ENCODE peak calls at places on chromosome 20, in seven cellular contexts. K, E, Y, G, D, R and Z are unnamed samples.

GRCh38 chr20:60010689-60011417 is 52.6 kb downstream of the CDH26 start:
- DNase-seq in K (peak), R (no peak), D (no peak), G (no peak), Y (no peak), E (no peak), Z (no peak)

GRCh38 chr20:24580006-24580405 is 110.6 kb downstream of the SYNDIG1 start:
- DNase-seq in Y (no peak), R (no peak), D (no peak), K (no peak), G (no peak), E (no peak), Z (no peak)

GRCh38 chr20:48425776-48426175 is 402.0 kb downstream of the PREX1 start:
- DNase-seq in Y (no peak), K (no peak), D (no peak), R (no peak), G (no peak), E (no peak), Z (no peak)

GRCh38 chr20:38181207-38181693 is 16.2 kb upstream of the TGM2 start:
- DNase-seq in K (no peak), Y (no peak), G (no peak), D (no peak), E (no peak), R (no peak), Z (no peak)

GRCh38 chr20:14937021-14937420 is 599.6 kb upstream of the FLRT3 start:
- DNase-seq in D (no peak), G (no peak), E (no peak), R (no peak), Y (no peak), K (no peak), Z (no peak)

GRCh38 chr20:55058938-55059337 is 583.5 kb downstream of the DOK5 start:
- DNase-seq in R (no peak), K (no peak), E (no peak), G (no peak), D (no peak), Y (no peak), Z (no peak)

GRCh38 chr20:49916146-49917002 is 1.0 kb upstream of the SPATA2 start:
- DNase-seq in E (no peak), Y (no peak), G (peak), K (peak), R (no peak), D (no peak), Z (no peak)

GRCh38 chr20:33255005-33255404 is 19.2 kb downstream of the BPIFA1 start:
- DNase-seq in K (no peak), R (no peak), G (no peak), Y (no peak), E (no peak), D (no peak), Z (no peak)

GRCh38 chr20:50493881-50494253 is 16.3 kb upstream of the PTPN1 start:
- DNase-seq in K (no peak), G (no peak), Y (no peak), D (no peak), E (no peak), R (no peak), Z (no peak)

GRCh38 chr20:10925767-10926166 is 252.0 kb upstream of the JAG1 start:
- DNase-seq in E (no peak), K (no peak), G (no peak), Y (no peak), D (no peak), R (no peak), Z (no peak)

GRCh38 chr20:13515796-13516533 is 122.8 kb downstream of the TASP1 start:
- DNase-seq in G (no peak), Y (no peak), K (no peak), D (no peak), R (no peak), E (no peak), Z (no peak)

GRCh38 chr20:34420146-34420545 is 57.1 kb downstream of the ITCH start:
- DNase-seq in E (no peak), Y (no peak), G (no peak), R (no peak), K (peak), D (no peak), Z (no peak)

GRCh38 chr20:20364016-20364746 is 3.7 kb upstream of the INSM1 start:
- DNase-seq in E (no peak), K (peak), Y (no peak), R (no peak), G (peak), D (no peak), Z (peak)

GRCh38 chr20:64049060-64049886 is at the start of gene SOX18:
- DNase-seq in E (no peak), K (no peak), G (no peak), D (no peak), R (peak), Y (no peak), Z (no peak)

GRCh38 chr20:1357921-1358671 is 29.2 kb upstream of the SDCBP2 start:
- DNase-seq in R (no peak), K (no peak), Y (no peak), G (no peak), D (no peak), E (no peak), Z (no peak)

GRCh38 chr20:23624307-23624706 is 13.4 kb downstream of the CST3 start:
- DNase-seq in E (no peak), Y (no peak), G (no peak), K (no peak), R (no peak), D (no peak), Z (no peak)

GRCh38 chr20:45373353-45374100 is 4.6 kb downstream of the TP53TG5 start:
- DNase-seq in R (peak), G (peak), Y (peak), K (peak), E (peak), D (peak), Z (peak)

GRCh38 chr20:46156065-46156464 is 38.0 kb downstream of the CD40 start:
- DNase-seq in E (no peak), G (no peak), K (no peak), R (no peak), Y (no peak), D (no peak), Z (no peak)

GRCh38 chr20:14996883-14997672 is 659.7 kb upstream of the FLRT3 start:
- DNase-seq in G (no peak), R (no peak), K (no peak), D (no peak), E (no peak), Y (no peak), Z (no peak)

GRCh38 chr20:63894358-63895201 is at the start of gene DNAJC5:
- DNase-seq in D (peak), G (peak), K (peak), Y (peak), R (peak), E (peak), Z (peak)

GRCh38 chr20:57659131-57659788 is 39.0 kb upstream of the ZBP1 start:
- DNase-seq in G (no peak), E (peak), Y (no peak), R (peak), K (no peak), D (no peak), Z (no peak)

GRCh38 chr20:8996817-8997512 is 71.9 kb upstream of the PLCB4 start:
- DNase-seq in K (no peak), G (no peak), Y (no peak), R (no peak), D (no peak), E (no peak), Z (no peak)

GRCh38 chr20:25247100-25247665 is 702 bp upstream of the PYGB start:
- DNase-seq in K (peak), D (no peak), E (peak), G (peak), R (peak), Y (peak), Z (no peak)

GRCh38 chr20:35144694-35145093 is 2.4 kb downstream of the EDEM2 start:
- DNase-seq in D (no peak), G (no peak), R (no peak), K (no peak), E (no peak), Y (no peak), Z (no peak)

GRCh38 chr20:64142546-64142945 is 21.7 kb upstream of the MYT1 start:
- DNase-seq in D (no peak), G (peak), Y (peak), K (peak), E (peak), R (no peak), Z (no peak)

GRCh38 chr20:32201977-32202363 is 5.6 kb downstream of the PLAGL2 start:
- DNase-seq in E (peak), G (no peak), D (no peak), Y (no peak), R (no peak), K (no peak), Z (no peak)

GRCh38 chr20:19275630-19276071 is 63.2 kb downstream of the SLC24A3 start:
- DNase-seq in K (peak), E (peak), Y (peak), D (no peak), G (peak), R (peak), Z (peak)

GRCh38 chr20:44532248-44532980 is 10.5 kb upstream of the SERINC3 start:
- DNase-seq in K (no peak), E (no peak), D (no peak), Y (no peak), R (no peak), G (no peak), Z (no peak)

GRCh38 chr20:32208499-32209154 is 947 bp downstream of the POFUT1 start:
- DNase-seq in R (no peak), E (no peak), Y (no peak), G (no peak), D (no peak), K (no peak), Z (no peak)